ENCODE peak calls at places on chromosomes 7 and 10, in five cellular contexts. I, B, C, G and X are unnamed samples.

GRCh38 chr10:13681963-13682362 is 95.2 kb downstream of the PRPF18 start:
- DNase-seq in I (no peak), B (no peak), G (no peak), C (no peak), X (no peak)

GRCh38 chr7:40808409-40808942 is 673.7 kb downstream of the SUGCT start:
- DNase-seq in G (no peak), B (no peak), C (no peak), I (no peak), X (no peak)

GRCh38 chr7:18861514-18861913 is 255.9 kb downstream of the TWIST1 start:
- DNase-seq in I (no peak), C (no peak), G (peak), B (no peak), X (no peak)

GRCh38 chr10:68184546-68184945 is 47.4 kb downstream of the ATOH7 start:
- DNase-seq in G (no peak), C (no peak), B (no peak), I (no peak), X (no peak)

GRCh38 chr7:144827581-144828139 is 8.2 kb downstream of the TPK1 start:
- DNase-seq in B (no peak), I (peak), G (no peak), C (no peak), X (no peak)

GRCh38 chr10:73628405-73628804 is 12.9 kb downstream of the MYOZ1 start:
- DNase-seq in I (no peak), G (no peak), C (no peak), B (no peak), X (no peak)

GRCh38 chr10:12077580-12078180 is 8.9 kb downstream of the DHTKD1 start:
- DNase-seq in B (no peak), C (no peak), I (no peak), G (peak), X (no peak)

GRCh38 chr7:96303105-96303685 is 18.7 kb downstream of the SLC25A13 start:
- DNase-seq in C (no peak), I (no peak), B (no peak), G (no peak), X (no peak)

GRCh38 chr10:71475243-71475871 is 78.6 kb downstream of the CDH23 start:
- DNase-seq in B (no peak), G (no peak), I (peak), C (no peak), X (no peak)

GRCh38 chr7:136064098-136064497 is 86.9 kb upstream of the MTPN start:
- DNase-seq in C (no peak), I (no peak), B (no peak), G (no peak), X (no peak)

GRCh38 chr10:14276200-14276599 is 54.5 kb downstream of the FRMD4A start:
- DNase-seq in G (no peak), C (no peak), I (no peak), B (no peak), X (no peak)

GRCh38 chr7:77687747-77688144 is 8.5 kb upstream of the RSBN1L start:
- DNase-seq in I (no peak), B (peak), G (no peak), C (no peak), X (no peak)

GRCh38 chr7:142880886-142881505 is 4.5 kb downstream of the TRPV6 start:
- DNase-seq in I (peak), B (peak), C (peak), G (peak), X (no peak)

GRCh38 chr7:126398851-126399529 is 853.8 kb downstream of the GRM8 start:
- DNase-seq in G (no peak), I (no peak), C (no peak), B (no peak), X (no peak)

GRCh38 chr10:79376751-79377556 is 29.7 kb downstream of the PPIF start:
- DNase-seq in I (no peak), B (no peak), G (no peak), C (no peak), X (peak)

GRCh38 chr10:132715791-132716680 is 69.9 kb downstream of the NKX6-2 start:
- DNase-seq in B (no peak), G (no peak), I (peak), C (no peak), X (peak)

GRCh38 chr10:114042895-114043531 is 653 bp upstream of the ADRB1 start:
- DNase-seq in I (peak), G (peak), C (peak), B (peak), X (no peak)

GRCh38 chr10:79020605-79021004 is 48.2 kb upstream of the ZMIZ1 start:
- DNase-seq in I (no peak), G (no peak), B (no peak), C (no peak), X (no peak)

GRCh38 chr10:127755758-127756157 is 18.8 kb downstream of the FOXI2 start:
- DNase-seq in I (no peak), G (no peak), C (no peak), B (peak), X (no peak)

GRCh38 chr10:127762925-127763324 is 25.9 kb downstream of the FOXI2 start:
- DNase-seq in G (no peak), C (no peak), I (no peak), B (no peak), X (no peak)

GRCh38 chr10:127756264-127756663 is 19.3 kb downstream of the FOXI2 start:
- DNase-seq in G (no peak), I (no peak), C (no peak), B (no peak), X (no peak)

GRCh38 chr10:127759276-127759675 is 22.3 kb downstream of the FOXI2 start:
- DNase-seq in I (no peak), B (no peak), C (no peak), G (no peak), X (no peak)

DNA sequence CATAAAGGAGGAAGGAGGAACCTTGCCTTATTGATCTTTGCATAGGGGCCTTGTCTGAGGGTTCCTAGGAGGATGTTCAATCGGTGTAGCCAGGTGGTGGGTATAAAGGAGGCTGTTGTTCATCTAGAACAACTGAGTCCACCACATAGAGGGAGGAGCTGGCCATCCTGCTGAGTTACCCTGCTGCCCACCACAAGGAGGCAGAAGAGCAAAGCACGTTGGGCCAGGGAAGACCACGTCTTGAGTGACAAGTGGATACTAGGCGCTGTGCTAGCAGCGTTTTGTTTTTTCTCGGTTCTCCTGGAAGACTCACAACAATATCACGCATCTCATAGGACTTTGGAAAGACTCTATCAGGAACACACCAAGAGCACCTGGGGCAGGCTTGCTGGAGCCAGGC is 20.0 kb downstream of the FOXI2 start:
- DNase-seq in I (no peak), G (no peak), C (no peak), B (no peak), X (no peak)
- TF ChIP-seq CTCF in I (no peak), G (no peak), C (no peak), B (no peak), X (peak)

DNA sequence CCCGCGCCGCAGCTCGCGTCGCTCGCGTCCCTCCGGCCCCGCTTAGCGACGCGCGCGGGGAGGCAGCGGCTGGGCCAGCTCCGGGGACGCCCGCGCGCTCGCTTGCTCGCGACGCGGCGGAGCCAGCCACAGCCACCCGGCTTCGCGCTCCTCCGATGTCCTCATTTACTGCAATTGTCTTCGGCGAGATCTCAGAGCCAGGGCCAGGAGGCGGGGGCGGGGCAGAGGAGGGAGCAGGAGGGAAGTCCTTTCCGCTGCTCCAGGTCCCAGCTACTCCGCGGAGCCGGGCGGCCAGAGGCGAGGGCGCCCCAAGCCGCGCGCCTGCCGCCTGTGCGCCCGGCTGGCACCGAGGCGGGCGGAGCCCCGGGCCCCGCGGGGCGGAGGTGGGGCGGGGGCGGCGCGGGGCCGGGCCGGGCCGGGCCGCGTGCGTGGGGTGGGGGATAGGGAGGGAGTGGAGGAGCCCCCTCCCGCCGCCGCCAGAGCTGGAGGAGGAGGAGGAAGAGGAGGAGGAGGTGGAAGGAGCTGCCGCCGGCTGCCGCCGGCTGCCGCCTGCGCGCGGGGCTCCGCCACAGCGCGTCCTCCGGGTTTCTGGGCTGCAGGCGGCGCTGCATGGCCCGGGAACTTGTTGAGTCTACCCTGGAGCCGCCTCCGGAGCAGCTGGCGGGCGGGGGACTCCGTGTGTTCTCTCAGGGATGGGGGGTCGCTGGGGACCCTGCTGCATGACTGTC is at the start of gene INSYN2A:
- DNase-seq in B (no peak), C (peak), G (no peak), I (peak), X (no peak)
- TF ChIP-seq CTCF in B (no peak), C (no peak), G (no peak), I (peak), X (peak)

GRCh38 chr7:14582010-14582409 is 320.5 kb downstream of the DGKB start:
- DNase-seq in C (no peak), B (no peak), I (no peak), G (no peak), X (no peak)
- TF ChIP-seq CTCF in C (no peak), B (no peak), I (no peak), G (no peak), X (no peak)

DNA sequence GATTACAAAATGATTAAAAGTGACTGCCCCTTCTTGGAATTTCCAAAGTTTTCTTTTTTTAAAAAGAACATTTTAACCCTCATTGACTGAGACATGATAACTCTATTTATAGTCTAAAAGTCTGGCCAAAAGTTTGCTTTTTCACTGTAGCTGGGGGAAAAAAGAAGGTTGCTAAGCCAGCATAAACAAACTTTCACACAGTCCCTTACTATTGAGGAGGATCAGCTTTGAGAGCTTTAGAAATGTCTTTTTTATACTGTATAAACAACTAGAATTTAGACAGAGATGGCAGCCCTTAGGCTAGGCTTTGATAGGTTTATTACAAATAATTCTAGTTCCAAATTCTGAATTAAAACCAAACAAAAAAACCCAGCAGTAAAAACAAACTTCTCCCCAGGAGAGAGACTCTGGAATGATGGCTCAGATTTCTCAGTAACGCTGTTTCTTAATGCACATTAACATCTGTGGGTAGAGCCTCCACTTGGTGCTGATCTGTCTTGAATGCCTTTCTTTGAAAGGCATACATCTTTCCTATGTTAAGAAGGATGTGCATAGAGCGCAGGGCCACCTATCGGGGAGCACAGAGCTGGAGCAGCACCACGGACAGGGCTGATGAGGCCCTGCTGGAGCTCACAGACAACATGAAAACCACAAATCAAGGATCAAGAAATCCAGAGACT is 100.9 kb upstream of the PDLIM1 start:
- DNase-seq in B (no peak), G (no peak), C (peak), I (peak), X (no peak)
- TF ChIP-seq CTCF in B (no peak), G (no peak), C (no peak), I (no peak), X (peak)

GRCh38 chr10:122646511-122647382 is 52.9 kb downstream of the C10orf120 start:
- DNase-seq in G (no peak), B (no peak), I (no peak), C (no peak), X (peak)

GRCh38 chr10:122647383-122647968 is 52.2 kb downstream of the C10orf120 start:
- DNase-seq in C (no peak), B (no peak), G (no peak), I (no peak), X (peak)

GRCh38 chr10:122648599-122649428 is 50.8 kb downstream of the C10orf120 start:
- DNase-seq in C (peak), I (peak), G (peak), B (peak), X (peak)

GRCh38 chr10:122650331-122650730 is 49.3 kb downstream of the C10orf120 start:
- DNase-seq in C (no peak), G (no peak), B (no peak), I (no peak), X (peak)

DNA sequence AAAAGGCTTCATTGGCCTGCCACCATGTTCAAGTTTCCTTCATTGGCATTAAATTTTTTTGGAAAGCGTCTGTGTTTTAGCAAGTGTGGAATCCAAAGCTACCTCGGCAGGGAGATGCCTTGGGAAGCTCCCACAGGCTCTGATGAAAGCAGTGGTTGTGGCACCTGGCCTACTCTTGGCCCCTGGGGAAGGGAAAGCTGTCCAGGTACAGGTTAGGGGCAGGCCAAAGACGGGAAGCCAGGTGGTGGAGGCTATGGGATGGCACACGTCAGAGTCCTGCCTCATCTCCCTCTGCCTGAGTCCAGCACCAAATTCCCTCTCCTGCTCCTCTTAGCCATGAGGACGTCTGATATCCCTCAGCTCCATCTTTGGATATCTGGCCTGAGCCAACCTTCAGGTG is 49.7 kb downstream of the C10orf120 start:
- DNase-seq in I (no peak), G (no peak), C (no peak), B (no peak), X (peak)
- TF ChIP-seq CTCF in I (no peak), G (no peak), C (no peak), B (no peak), X (no peak)

GRCh38 chr10:88728107-88728763 is 22.2 kb downstream of the LIPK start:
- DNase-seq in B (no peak), C (no peak), I (peak), G (peak), X (no peak)
- TF ChIP-seq CTCF in B (peak), C (no peak), I (peak), G (peak), X (peak)

GRCh38 chr7:12458520-12459131 is 55.0 kb upstream of the VWDE start:
- DNase-seq in B (no peak), C (no peak), I (peak), G (peak), X (no peak)
- TF ChIP-seq CTCF in B (peak), C (peak), I (peak), G (peak), X (peak)

DNA sequence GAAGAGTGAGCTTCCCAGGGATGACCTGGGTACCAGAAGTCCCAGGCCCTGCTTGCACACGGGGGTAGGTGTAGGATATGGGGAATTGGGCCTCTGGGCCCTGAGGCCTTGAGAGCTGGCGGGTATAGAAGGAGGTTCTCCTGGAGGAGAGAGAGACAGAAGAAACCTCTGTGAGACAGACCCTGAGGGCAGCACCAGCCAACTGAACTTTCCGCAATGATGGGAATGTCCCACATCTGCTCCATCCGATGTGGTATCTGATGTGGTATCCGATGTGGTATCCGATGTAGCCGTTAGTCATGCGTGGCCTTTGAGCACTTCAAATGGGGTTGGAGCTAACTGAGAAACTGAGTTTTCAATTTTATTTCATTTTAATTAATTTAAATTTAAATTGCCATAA is 30.6 kb upstream of the PLEKHA1 start:
- DNase-seq in G (no peak), C (no peak), B (no peak), I (no peak), X (no peak)
- TF ChIP-seq CTCF in G (no peak), C (no peak), B (no peak), I (no peak), X (no peak)

DNA sequence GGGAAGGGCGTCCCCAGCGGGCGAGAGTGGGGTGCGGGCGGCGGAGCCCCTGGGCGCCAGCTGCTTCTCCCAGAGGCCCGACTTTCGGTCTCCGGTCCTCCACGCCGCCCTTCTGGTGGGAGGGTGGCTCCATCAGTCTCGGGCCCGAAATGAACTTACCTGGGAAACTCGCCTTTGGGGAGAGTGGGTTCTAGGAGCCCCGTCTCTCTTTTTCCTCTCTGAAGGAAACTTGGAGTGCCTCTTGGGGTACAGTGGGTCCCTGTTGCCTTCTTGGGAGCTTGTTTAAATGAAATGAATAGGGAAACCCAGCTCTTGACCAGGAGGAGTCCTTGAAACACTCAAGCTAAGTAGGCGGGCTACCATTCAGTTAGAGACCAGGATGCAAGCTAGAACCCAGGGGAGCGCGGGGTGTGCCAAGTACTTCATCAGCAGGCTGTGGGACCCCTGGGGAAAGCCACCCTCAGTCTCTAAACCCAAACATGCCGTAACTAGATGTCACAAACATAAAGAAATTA is 1.3 kb downstream of the SLC26A4 start:
- DNase-seq in G (peak), I (no peak), C (no peak), B (no peak), X (no peak)
- TF ChIP-seq CTCF in G (no peak), I (no peak), C (no peak), B (no peak), X (peak)